ENCODE peak calls at places on chromosomes 1 and 21, in seven cellular contexts. K, M, H, U, Y, V and S are unnamed samples.

GRCh38 chr1:25641931-25642611 is 25.5 kb downstream of the MAN1C1 start:
- DNase-seq in K (no peak), M (no peak), H (no peak), U (no peak), Y (no peak), V (no peak), S (no peak)

GRCh38 chr1:12556368-12556930 is 61.6 kb downstream of the DHRS3 start:
- DNase-seq in K (no peak), M (no peak), H (no peak), U (no peak), Y (no peak), V (no peak), S (no peak)

GRCh38 chr1:145711213-145711651 is 4.1 kb upstream of the PDZK1 start:
- DNase-seq in K (no peak), M (no peak), H (no peak), U (no peak), Y (no peak), V (peak), S (peak)

GRCh38 chr1:221440658-221441057 is 301.2 kb downstream of the DUSP10 start:
- DNase-seq in K (no peak), M (no peak), H (no peak), U (no peak), Y (peak), V (no peak), S (no peak)

GRCh38 chr1:152622803-152623202 is at the start of gene LCE3A:
- DNase-seq in K (no peak), M (no peak), H (no peak), U (no peak), Y (no peak), V (no peak), S (no peak)

GRCh38 chr1:174358344-174358743 is 89.4 kb upstream of the GPR52 start:
- DNase-seq in K (no peak), M (no peak), H (no peak), U (no peak), Y (no peak), V (peak), S (peak)

GRCh38 chr1:19250629-19251304 is 557 bp downstream of the EMC1 start:
- DNase-seq in K (no peak), M (no peak), H (no peak), U (no peak), Y (no peak), V (peak), S (peak)

GRCh38 chr1:30378991-30379581 is 344.3 kb downstream of the MATN1 start:
- DNase-seq in K (no peak), M (no peak), H (no peak), U (no peak), Y (no peak), V (no peak), S (no peak)

GRCh38 chr1:44347280-44347679 is 7.8 kb downstream of the ERI3 start:
- DNase-seq in K (no peak), M (no peak), H (no peak), U (no peak), Y (no peak), V (no peak), S (no peak)

GRCh38 chr21:15015622-15016471 is 49.0 kb downstream of the NRIP1 start:
- DNase-seq in K (no peak), M (no peak), H (no peak), U (no peak), Y (no peak), V (no peak), S (no peak)

GRCh38 chr1:230976825-230977747 is 1.6 kb downstream of the TTC13 start:
- DNase-seq in K (no peak), M (peak), H (no peak), U (no peak), Y (no peak), V (peak), S (peak)

GRCh38 chr1:2372551-2373490 is 18.5 kb downstream of the MORN1 start:
- DNase-seq in K (no peak), M (no peak), H (no peak), U (no peak), Y (no peak), V (no peak), S (no peak)

GRCh38 chr1:104331763-104332162 is 582.1 kb downstream of the AMY1C start:
- DNase-seq in K (no peak), M (no peak), H (no peak), U (no peak), Y (no peak), V (no peak), S (no peak)

GRCh38 chr1:116933586-116934515 is 24.1 kb downstream of the PTGFRN start:
- DNase-seq in K (no peak), M (no peak), H (no peak), U (no peak), Y (no peak), V (no peak), S (no peak)

GRCh38 chr1:64073705-64074104 is 129.7 kb upstream of the UBE2U start:
- DNase-seq in K (no peak), M (no peak), H (no peak), U (no peak), Y (no peak), V (no peak), S (no peak)

GRCh38 chr1:81439046-81439823 is 361.5 kb upstream of the ADGRL2 start:
- DNase-seq in K (no peak), M (no peak), H (no peak), U (no peak), Y (no peak), V (no peak), S (no peak)

GRCh38 chr1:166156674-166157073 is 10.1 kb downstream of the FAM78B start:
- DNase-seq in K (no peak), M (no peak), H (no peak), U (no peak), Y (no peak), V (no peak), S (no peak)

GRCh38 chr1:109947582-109948284 is 36.8 kb upstream of the AHCYL1 start:
- DNase-seq in K (no peak), M (no peak), H (no peak), U (no peak), Y (peak), V (peak), S (peak)

GRCh38 chr1:41898191-41898713 is 20.5 kb downstream of the HIVEP3 start:
- DNase-seq in K (peak), M (peak), H (no peak), U (peak), Y (no peak), V (peak), S (no peak)

GRCh38 chr1:8318436-8318835 is 522 bp downstream of the SLC45A1 start:
- DNase-seq in K (no peak), M (no peak), H (no peak), U (no peak), Y (no peak), V (no peak), S (no peak)

GRCh38 chr1:204836856-204837255 is 33.8 kb upstream of the NFASC start:
- DNase-seq in K (no peak), M (no peak), H (no peak), U (no peak), Y (no peak), V (no peak), S (no peak)

GRCh38 chr1:23913212-23913880 is at the start of gene CNR2:
- DNase-seq in K (no peak), M (no peak), H (no peak), U (no peak), Y (no peak), V (no peak), S (no peak)

GRCh38 chr1:236472850-236473788 is 50.7 kb upstream of the LGALS8 start:
- DNase-seq in K (no peak), M (no peak), H (no peak), U (no peak), Y (no peak), V (no peak), S (no peak)

GRCh38 chr1:105686026-105686425 is 1370.4 kb upstream of the PRMT6 start:
- DNase-seq in K (no peak), M (no peak), H (no peak), U (no peak), Y (no peak), V (no peak), S (no peak)

GRCh38 chr1:210384625-210385024 is 55.9 kb downstream of the HHAT start:
- DNase-seq in K (no peak), M (no peak), H (no peak), U (no peak), Y (no peak), V (no peak), S (no peak)

GRCh38 chr1:165858364-165858823 is 31.0 kb downstream of the UCK2 start:
- DNase-seq in K (no peak), M (no peak), H (no peak), U (no peak), Y (no peak), V (peak), S (no peak)

GRCh38 chr21:16454371-16454770 is 724.6 kb downstream of the USP25 start:
- DNase-seq in K (no peak), M (no peak), H (no peak), U (no peak), Y (no peak), V (no peak), S (peak)